ENCODE peak calls at places on chromosomes 13 and 19, in four cellular contexts. Z, O, E and X are unnamed samples.

GRCh38 chr13:23686948-23687347 is 116.7 kb downstream of the TNFRSF19 start:
- DNase-seq in O (no peak), Z (no peak), E (no peak), X (no peak)

GRCh38 chr19:42121666-42122069 is 10.6 kb downstream of the POU2F2 start:
- DNase-seq in E (peak), O (no peak), Z (no peak), X (no peak)

GRCh38 chr19:10009269-10009665 is 1.0 kb downstream of the COL5A3 start:
- DNase-seq in O (no peak), Z (no peak), E (no peak), X (peak)

GRCh38 chr13:28505543-28506135 is 10.7 kb upstream of the FLT1 start:
- DNase-seq in Z (no peak), E (no peak), O (no peak), X (no peak)

GRCh38 chr13:52195052-52195837 is 35.8 kb upstream of the NEK3 start:
- DNase-seq in Z (no peak), E (no peak), O (no peak), X (peak)

GRCh38 chr19:35757231-35757748 is 461 bp upstream of the HSPB6 start:
- DNase-seq in E (no peak), O (no peak), Z (peak), X (peak)

GRCh38 chr19:3243851-3244700 is 19.6 kb downstream of the CELF5 start:
- DNase-seq in Z (peak), E (no peak), O (peak), X (no peak)

GRCh38 chr19:7549749-7550148 is 14.2 kb downstream of the PNPLA6 start:
- DNase-seq in Z (no peak), E (no peak), O (no peak), X (peak)

GRCh38 chr13:106275441-106276032 is 259.9 kb downstream of the EFNB2 start:
- DNase-seq in O (no peak), E (no peak), Z (no peak), X (no peak)

GRCh38 chr19:30695171-30695875 is 323.1 kb downstream of the ZNF536 start:
- DNase-seq in O (no peak), E (no peak), Z (no peak), X (no peak)

GRCh38 chr19:17873661-17874422 is 2.1 kb downstream of the SLC5A5 start:
- DNase-seq in Z (no peak), E (no peak), O (peak), X (peak)
- TF ChIP-seq PBX3 in Z (no peak), E (no peak), O (no peak), X (no peak)

DNA sequence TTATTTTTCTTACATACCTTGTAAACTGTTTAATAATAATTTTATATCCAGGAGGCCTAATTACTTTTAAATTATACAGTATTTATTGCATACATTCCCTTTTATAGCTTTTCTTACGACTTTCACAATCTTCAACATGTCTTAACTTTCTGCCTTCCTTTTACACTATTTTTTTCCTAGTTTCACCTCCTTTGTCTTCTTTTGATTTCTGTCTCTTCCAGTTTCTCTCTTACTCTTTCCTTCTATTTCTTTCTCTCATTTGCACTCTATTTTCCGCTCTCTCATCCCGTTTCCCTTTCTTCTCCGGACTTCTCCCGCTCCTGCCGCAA is 11.5 kb downstream of the ZNF552 start:
- DNase-seq in E (no peak), O (no peak), Z (no peak), X (no peak)
- TF ChIP-seq REST in E (no peak), O (no peak), Z (no peak), X (no peak)

DNA sequence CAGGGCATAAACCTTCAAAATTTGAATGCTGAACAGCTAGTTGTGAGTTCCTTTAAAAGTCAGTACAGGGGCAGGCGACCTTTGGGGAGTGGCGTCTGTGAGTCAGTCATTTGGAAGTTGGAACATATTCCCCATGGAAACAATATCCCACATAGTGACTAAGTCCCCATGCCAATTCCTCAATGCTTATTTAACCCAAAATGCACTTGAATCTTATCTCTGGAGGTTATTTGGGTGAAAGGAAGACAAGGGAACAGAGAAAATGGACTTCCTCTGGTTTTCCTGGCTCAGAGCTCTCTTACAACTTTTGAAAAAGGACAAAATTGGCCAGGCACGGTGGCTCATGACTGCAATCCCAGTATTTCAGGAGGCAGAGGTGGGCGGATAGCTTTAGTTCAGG is 479.2 kb upstream of the NBEA start:
- DNase-seq in E (no peak), O (peak), Z (no peak), X (no peak)
- TF ChIP-seq PBX3 in E (no peak), O (no peak), Z (no peak), X (peak)

GRCh38 chr13:113741101-113741731 is 17.8 kb upstream of the TMEM255B start:
- DNase-seq in Z (no peak), E (no peak), O (no peak), X (no peak)

GRCh38 chr13:113742000-113742441 is 17.0 kb upstream of the TMEM255B start:
- DNase-seq in O (peak), Z (peak), E (no peak), X (peak)

GRCh38 chr13:113744197-113745000 is 14.6 kb upstream of the TMEM255B start:
- DNase-seq in O (no peak), E (no peak), Z (no peak), X (no peak)

GRCh38 chr13:113743366-113744195 is 15.4 kb upstream of the TMEM255B start:
- DNase-seq in E (no peak), O (no peak), Z (no peak), X (no peak)

DNA sequence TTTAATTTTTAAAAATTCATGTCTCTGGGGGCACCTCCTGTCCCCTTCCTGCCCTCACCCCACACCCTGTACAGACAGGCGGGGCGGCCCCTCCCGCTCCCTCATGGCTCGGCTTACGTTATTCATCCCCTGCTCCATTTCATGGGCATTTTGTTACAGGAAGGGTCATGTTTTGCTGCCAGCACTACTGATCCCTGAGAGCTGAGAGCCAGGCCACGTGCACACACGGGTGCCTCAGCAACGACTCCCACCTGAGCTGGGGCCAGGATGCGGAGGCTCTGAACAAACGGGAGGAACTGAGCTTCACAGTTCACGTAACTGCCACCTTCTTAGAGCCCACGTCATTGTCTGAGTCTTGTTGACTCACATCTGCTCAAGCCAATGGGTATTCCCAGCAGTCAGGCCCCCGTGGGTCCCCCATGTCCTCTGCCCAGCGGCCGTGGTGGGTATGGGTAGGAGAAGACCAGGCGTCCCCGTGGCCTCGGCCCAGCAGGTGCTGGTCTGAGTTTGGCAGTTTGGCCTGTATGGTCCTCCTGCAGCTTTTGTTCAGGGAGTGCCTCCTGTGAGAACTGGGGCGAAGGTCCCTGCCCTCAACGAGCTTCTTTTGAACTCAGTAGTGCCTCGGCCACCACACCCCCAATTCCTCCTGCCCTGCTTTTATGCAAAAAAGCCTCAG is 16.4 kb upstream of the TMEM255B start:
- DNase-seq in Z (no peak), O (no peak), E (no peak), X (no peak)
- TF ChIP-seq REST in Z (no peak), O (no peak), E (no peak), X (no peak)

GRCh38 chr13:39874331-39875055 is 219.0 kb downstream of the COG6 start:
- DNase-seq in Z (no peak), E (no peak), O (no peak), X (no peak)

GRCh38 chr13:39877134-39877533 is 221.7 kb downstream of the COG6 start:
- DNase-seq in E (no peak), Z (no peak), O (no peak), X (no peak)

GRCh38 chr13:39875111-39875510 is 219.6 kb downstream of the COG6 start:
- DNase-seq in E (no peak), Z (no peak), O (no peak), X (no peak)

GRCh38 chr13:39876258-39876657 is 220.8 kb downstream of the COG6 start:
- DNase-seq in Z (no peak), E (no peak), O (peak), X (no peak)

DNA sequence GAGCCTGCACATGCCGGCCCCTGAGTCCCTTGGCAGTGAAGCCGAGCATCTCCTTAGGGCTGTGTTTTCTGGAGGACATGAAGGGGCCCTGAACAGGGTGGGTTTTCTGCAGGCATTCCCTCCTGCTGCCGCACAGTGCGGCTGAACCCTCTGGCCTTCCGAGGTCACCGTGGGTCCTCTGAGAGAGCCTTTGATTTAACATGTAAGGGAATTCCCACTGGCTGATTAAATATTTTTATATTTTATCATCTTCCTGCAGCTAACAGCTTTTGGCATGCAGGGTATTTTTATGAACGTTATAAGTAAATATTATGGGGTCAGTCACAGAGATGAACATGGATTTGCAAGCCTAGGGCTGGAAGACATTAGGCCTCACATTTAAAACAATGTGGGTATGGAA is 220.1 kb downstream of the COG6 start:
- DNase-seq in Z (no peak), O (no peak), E (no peak), X (no peak)
- TF ChIP-seq PBX3 in Z (no peak), O (no peak), E (no peak), X (no peak)

GRCh38 chr13:48303331-48304131 is at the start of gene RB1:
- DNase-seq in O (peak), Z (peak), E (peak), X (peak)
- TF ChIP-seq REST in O (no peak), Z (no peak), E (no peak), X (peak)

DNA sequence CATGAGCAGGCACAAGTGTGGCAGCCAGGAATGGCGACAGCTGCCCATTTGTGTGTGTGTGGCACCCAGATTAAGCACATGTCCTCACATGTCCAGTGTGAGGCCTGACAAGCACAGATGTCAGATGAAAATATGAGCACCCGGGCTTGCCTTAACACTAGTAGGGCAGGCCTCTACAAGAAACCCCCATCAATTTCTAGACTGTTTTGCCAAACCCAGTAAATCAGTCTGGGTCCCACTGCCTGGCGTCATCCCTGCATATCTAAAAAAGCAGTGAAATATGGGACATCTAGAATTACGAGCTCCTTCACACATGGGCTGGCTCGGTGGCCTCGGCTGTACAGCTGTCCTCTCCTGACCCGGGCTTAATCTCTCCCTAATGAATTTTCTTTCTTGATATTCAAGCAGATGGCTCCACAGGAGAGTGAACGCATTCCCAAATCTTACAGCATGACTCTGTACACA is 432.7 kb downstream of the FOXO1 start:
- DNase-seq in E (no peak), O (no peak), Z (no peak), X (no peak)
- TF ChIP-seq PBX3 in E (no peak), O (no peak), Z (no peak), X (no peak)

GRCh38 chr13:100149389-100149788 is 60.5 kb downstream of the PCCA start:
- DNase-seq in E (no peak), Z (no peak), O (no peak), X (no peak)

GRCh38 chr13:100158569-100158968 is 69.7 kb downstream of the PCCA start:
- DNase-seq in Z (no peak), O (no peak), E (no peak), X (no peak)

GRCh38 chr13:100159584-100159983 is 70.7 kb downstream of the PCCA start:
- DNase-seq in Z (no peak), E (no peak), O (no peak), X (no peak)

GRCh38 chr13:100156786-100157185 is 67.9 kb downstream of the PCCA start:
- DNase-seq in E (no peak), O (no peak), Z (no peak), X (no peak)

GRCh38 chr13:100154835-100155463 is 66.1 kb downstream of the PCCA start:
- DNase-seq in Z (no peak), O (no peak), E (no peak), X (no peak)
- TF ChIP-seq REST in Z (no peak), O (no peak), E (no peak), X (no peak)